ENCODE peak calls at places on chromosomes 4 and X, in eight cellular contexts. B, C, F, X, A, N, W and Q are unnamed samples.

GRCh38 chr4:37453361-37454262 is 209.1 kb downstream of the NWD2 start:
- DNase-seq in B (peak), C (no peak), F (peak), X (peak), A (peak), N (no peak), W (peak), Q (peak)

GRCh38 chrX:123184858-123185251 is 777 bp downstream of the GRIA3 start:
- DNase-seq in B (no peak), C (no peak), F (no peak), X (peak), A (peak), N (no peak), W (no peak), Q (no peak)

GRCh38 chr4:39151120-39151713 is 31.1 kb upstream of the WDR19 start:
- DNase-seq in B (no peak), C (no peak), F (no peak), X (no peak), A (no peak), N (peak), W (peak), Q (no peak)

GRCh38 chr4:25755911-25756310 is 100.3 kb downstream of the SLC34A2 start:
- DNase-seq in B (no peak), C (no peak), F (no peak), X (no peak), A (no peak), N (no peak), W (no peak), Q (no peak)

GRCh38 chrX:22060952-22061351 is 28.8 kb downstream of the PHEX start:
- DNase-seq in B (no peak), C (no peak), F (no peak), X (no peak), A (no peak), N (no peak), W (no peak), Q (no peak)

GRCh38 chrX:110847334-110847733 is 51.7 kb upstream of the CHRDL1 start:
- DNase-seq in B (no peak), C (peak), F (no peak), X (no peak), A (no peak), N (peak), W (peak), Q (no peak)

GRCh38 chr4:54545663-54546424 is 111.9 kb upstream of the KIT start:
- DNase-seq in B (no peak), C (no peak), F (no peak), X (no peak), A (peak), N (no peak), W (no peak), Q (no peak)

GRCh38 chrX:10783451-10783995 is 163.1 kb upstream of the MID1 start:
- DNase-seq in B (no peak), C (no peak), F (no peak), X (no peak), A (no peak), N (no peak), W (no peak), Q (no peak)

GRCh38 chr4:3466691-3467600 is 3.8 kb downstream of the DOK7 start:
- DNase-seq in B (no peak), C (no peak), F (no peak), X (no peak), A (no peak), N (no peak), W (no peak), Q (no peak)

GRCh38 chr4:174265917-174266316 is 17.6 kb downstream of the FBXO8 start:
- DNase-seq in B (no peak), C (no peak), F (no peak), X (no peak), A (no peak), N (no peak), W (no peak), Q (no peak)

GRCh38 chrX:153873282-153874090 is 12.5 kb downstream of the L1CAM start:
- DNase-seq in B (no peak), C (peak), F (no peak), X (no peak), A (no peak), N (no peak), W (no peak), Q (no peak)

GRCh38 chrX:45240334-45240733 is 39.7 kb upstream of the DIPK2B start:
- DNase-seq in B (no peak), C (no peak), F (no peak), X (no peak), A (no peak), N (no peak), W (no peak), Q (no peak)

GRCh38 chr4:128385683-128386304 is 98.2 kb upstream of the PGRMC2 start:
- DNase-seq in B (peak), C (peak), F (no peak), X (no peak), A (no peak), N (no peak), W (no peak), Q (no peak)

GRCh38 chrX:14922437-14922836 is 49.2 kb downstream of the MOSPD2 start:
- DNase-seq in B (no peak), C (no peak), F (no peak), X (no peak), A (no peak), N (no peak), W (peak), Q (no peak)

GRCh38 chr4:131302108-131302507 is 1847.0 kb upstream of the PCDH10 start:
- DNase-seq in B (no peak), C (no peak), F (no peak), X (no peak), A (no peak), N (no peak), W (no peak), Q (no peak)

GRCh38 chr4:179662522-179662921 is 2220.3 kb upstream of the AGA start:
- DNase-seq in B (no peak), C (no peak), F (no peak), X (no peak), A (no peak), N (no peak), W (no peak), Q (no peak)

GRCh38 chrX:21490341-21490740 is 116.1 kb downstream of the CNKSR2 start:
- DNase-seq in B (no peak), C (no peak), F (no peak), X (no peak), A (no peak), N (no peak), W (no peak), Q (no peak)

GRCh38 chr4:109966891-109967481 is 54.3 kb downstream of the EGF start:
- DNase-seq in B (no peak), C (no peak), F (no peak), X (no peak), A (no peak), N (no peak), W (no peak), Q (no peak)

GRCh38 chr4:114015444-114015899 is 36.0 kb upstream of the ARSJ start:
- DNase-seq in B (no peak), C (no peak), F (no peak), X (no peak), A (peak), N (no peak), W (peak), Q (no peak)

GRCh38 chr4:5998333-5998936 is 19.8 kb downstream of the C4orf50 start:
- DNase-seq in B (no peak), C (peak), F (no peak), X (peak), A (peak), N (peak), W (peak), Q (no peak)

GRCh38 chr4:57501715-57502114 is 391.5 kb upstream of the IGFBP7 start:
- DNase-seq in B (no peak), C (no peak), F (no peak), X (no peak), A (no peak), N (no peak), W (no peak), Q (peak)

GRCh38 chr4:7774301-7775019 is 165.2 kb downstream of the AFAP1 start:
- DNase-seq in B (no peak), C (no peak), F (no peak), X (no peak), A (no peak), N (no peak), W (no peak), Q (no peak)

GRCh38 chr4:4990857-4991540 is 28.3 kb downstream of the CYTL1 start:
- DNase-seq in B (peak), C (no peak), F (no peak), X (peak), A (peak), N (no peak), W (peak), Q (no peak)

GRCh38 chr4:10623862-10624261 is 60.7 kb downstream of the CLNK start:
- DNase-seq in B (no peak), C (no peak), F (no peak), X (no peak), A (no peak), N (no peak), W (no peak), Q (no peak)

GRCh38 chrX:4043951-4044350 is 330.5 kb upstream of the PRKX start:
- DNase-seq in B (no peak), C (no peak), F (no peak), X (no peak), A (no peak), N (no peak), W (no peak), Q (no peak)

GRCh38 chr4:25379591-25379990 is 2.5 kb downstream of the ANAPC4 start:
- DNase-seq in B (no peak), C (no peak), F (no peak), X (no peak), A (no peak), N (no peak), W (no peak), Q (no peak)

GRCh38 chr4:150906987-150907633 is 108.0 kb downstream of the LRBA start:
- DNase-seq in B (no peak), C (no peak), F (no peak), X (no peak), A (peak), N (no peak), W (no peak), Q (peak)

GRCh38 chr4:156754832-156755570 is 216.6 kb downstream of the PDGFC start:
- DNase-seq in B (no peak), C (no peak), F (no peak), X (no peak), A (no peak), N (no peak), W (no peak), Q (no peak)

GRCh38 chr4:137226900-137227299 is 305.4 kb downstream of the PCDH18 start:
- DNase-seq in B (no peak), C (no peak), F (no peak), X (no peak), A (no peak), N (no peak), W (no peak), Q (no peak)

GRCh38 chr4:175369087-175369486 is 443.0 kb downstream of the GPM6A start:
- DNase-seq in B (no peak), C (no peak), F (no peak), X (no peak), A (no peak), N (no peak), W (peak), Q (no peak)

GRCh38 chr4:158787718-158788441 is 19.1 kb downstream of the FNIP2 start:
- DNase-seq in B (no peak), C (no peak), F (no peak), X (no peak), A (no peak), N (no peak), W (no peak), Q (no peak)

GRCh38 chr4:71338846-71339593 is at the start of gene SLC4A4:
- DNase-seq in B (no peak), C (no peak), F (no peak), X (no peak), A (no peak), N (no peak), W (peak), Q (no peak)

GRCh38 chr4:142169216-142169615 is 532.8 kb downstream of the IL15 start:
- DNase-seq in B (no peak), C (no peak), F (no peak), X (no peak), A (no peak), N (no peak), W (no peak), Q (no peak)

DNA sequence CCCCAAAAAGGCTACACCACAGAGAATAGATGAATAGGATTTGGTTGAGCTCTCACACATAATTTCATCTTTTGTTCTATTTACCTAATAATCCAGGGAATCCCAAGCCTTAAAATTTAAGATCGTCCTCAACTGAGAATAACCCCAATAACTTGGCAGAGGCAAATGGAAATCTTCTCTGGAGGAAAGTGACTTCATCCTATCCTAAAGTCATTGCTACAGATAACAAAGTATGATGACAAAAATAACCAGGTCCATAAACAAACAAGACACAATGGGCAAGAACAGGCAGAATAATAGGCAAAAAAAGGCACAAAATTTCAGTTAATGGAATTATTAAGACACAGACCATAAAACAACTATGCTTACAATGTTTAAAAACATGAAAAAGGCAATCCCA is 177.3 kb upstream of the STK26 start:
- DNase-seq in B (no peak), C (no peak), F (no peak), X (no peak), A (no peak), N (no peak), W (no peak), Q (no peak)
- H3K4me3 ChIP-seq in B (no peak), C (no peak), F (no peak), X (no peak), A (no peak), N (no peak), W (no peak), Q (no peak)

GRCh38 chr4:147734496-147734895 is 2.6 kb downstream of the ARHGAP10 start:
- DNase-seq in B (no peak), C (no peak), F (no peak), X (no peak), A (no peak), N (no peak), W (no peak), Q (no peak)
- H3K4me3 ChIP-seq in B (no peak), C (no peak), F (no peak), X (peak), A (no peak), N (no peak), W (peak), Q (no peak)

GRCh38 chrX:24082446-24082845 is 27.7 kb downstream of the EIF2S3 start:
- DNase-seq in B (no peak), C (no peak), F (no peak), X (no peak), A (no peak), N (no peak), W (no peak), Q (no peak)

GRCh38 chrX:24080670-24081069 is 25.9 kb downstream of the EIF2S3 start:
- DNase-seq in B (no peak), C (no peak), F (no peak), X (no peak), A (no peak), N (no peak), W (no peak), Q (no peak)

GRCh38 chrX:24085133-24085532 is 30.4 kb downstream of the EIF2S3 start:
- DNase-seq in B (no peak), C (no peak), F (no peak), X (no peak), A (no peak), N (no peak), W (no peak), Q (no peak)

GRCh38 chrX:24079405-24079804 is 24.6 kb downstream of the EIF2S3 start:
- DNase-seq in B (no peak), C (no peak), F (no peak), X (no peak), A (no peak), N (no peak), W (no peak), Q (no peak)

DNA sequence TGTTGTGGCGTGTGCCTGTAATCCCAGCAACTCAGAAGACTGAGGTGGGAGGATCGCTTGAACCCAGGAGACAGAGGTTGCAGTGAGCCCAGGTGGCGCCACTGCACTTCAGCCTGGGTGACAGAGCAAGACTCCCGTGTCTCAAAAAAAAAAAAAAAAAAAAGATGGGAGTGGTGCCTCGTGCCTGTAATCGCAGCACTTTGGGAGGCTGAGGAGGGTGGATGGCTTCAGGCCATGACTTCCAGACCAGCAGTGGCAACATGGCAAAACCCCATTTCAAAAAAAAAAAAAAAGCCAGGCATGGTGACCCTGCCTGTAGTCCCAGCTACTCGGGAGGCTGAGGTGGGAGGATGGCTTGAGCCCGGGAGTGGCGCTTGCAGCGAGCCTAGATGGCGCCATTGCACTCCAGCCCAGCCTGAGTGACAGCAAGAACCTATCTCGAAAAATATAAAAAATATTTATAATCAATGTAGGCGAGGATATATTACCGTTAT is 27.0 kb downstream of the EIF2S3 start:
- DNase-seq in B (peak), C (peak), F (peak), X (peak), A (peak), N (peak), W (peak), Q (no peak)
- H3K4me3 ChIP-seq in B (no peak), C (no peak), F (no peak), X (no peak), A (no peak), N (no peak), W (peak), Q (no peak)

GRCh38 chr4:183797041-183797444 is 108.1 kb upstream of the STOX2 start:
- DNase-seq in B (no peak), C (no peak), F (no peak), X (no peak), A (no peak), N (no peak), W (no peak), Q (no peak)

GRCh38 chr4:183797445-183798248 is 107.5 kb upstream of the STOX2 start:
- DNase-seq in B (no peak), C (no peak), F (no peak), X (no peak), A (peak), N (no peak), W (peak), Q (no peak)

GRCh38 chr4:183798921-183799307 is 106.2 kb upstream of the STOX2 start:
- DNase-seq in B (no peak), C (no peak), F (no peak), X (no peak), A (no peak), N (no peak), W (no peak), Q (no peak)

GRCh38 chr4:183801460-183802168 is 103.5 kb upstream of the STOX2 start:
- DNase-seq in B (no peak), C (no peak), F (no peak), X (no peak), A (no peak), N (no peak), W (no peak), Q (no peak)

GRCh38 chr4:183798249-183798920 is 106.7 kb upstream of the STOX2 start:
- DNase-seq in B (no peak), C (no peak), F (no peak), X (no peak), A (no peak), N (no peak), W (no peak), Q (no peak)
- H3K4me3 ChIP-seq in B (peak), C (peak), F (peak), X (peak), A (no peak), N (no peak), W (no peak), Q (peak)

GRCh38 chr4:85548841-85549240 is 73.9 kb downstream of the ARHGAP24 start:
- DNase-seq in B (no peak), C (no peak), F (no peak), X (no peak), A (no peak), N (no peak), W (no peak), Q (no peak)

GRCh38 chr4:85543832-85544231 is 68.9 kb downstream of the ARHGAP24 start:
- DNase-seq in B (no peak), C (peak), F (no peak), X (no peak), A (no peak), N (no peak), W (peak), Q (no peak)

GRCh38 chr4:85548116-85548515 is 73.2 kb downstream of the ARHGAP24 start:
- DNase-seq in B (no peak), C (no peak), F (no peak), X (no peak), A (no peak), N (peak), W (no peak), Q (no peak)

GRCh38 chr4:85544751-85545150 is 69.8 kb downstream of the ARHGAP24 start:
- DNase-seq in B (no peak), C (no peak), F (no peak), X (no peak), A (no peak), N (no peak), W (no peak), Q (no peak)
- H3K4me3 ChIP-seq in B (no peak), C (no peak), F (no peak), X (no peak), A (no peak), N (no peak), W (no peak), Q (no peak)

DNA sequence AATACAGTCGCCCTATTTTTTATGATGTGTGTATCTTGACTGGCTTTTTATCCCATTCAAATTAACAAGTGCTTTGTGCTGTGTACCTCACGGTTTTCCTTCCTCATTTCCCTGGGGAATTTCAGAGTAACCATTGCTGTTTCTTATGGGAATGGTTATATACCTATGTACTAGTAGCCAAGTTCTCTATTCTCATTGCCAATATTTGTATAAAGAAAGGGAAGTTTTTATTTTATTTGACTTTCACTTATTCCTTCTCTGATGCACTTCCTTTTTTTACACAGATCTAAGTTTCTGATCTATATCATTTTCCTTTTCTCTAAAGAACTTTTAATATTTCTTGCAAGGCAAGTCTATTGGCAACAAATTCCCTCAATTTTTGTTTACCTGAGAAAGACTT is 181.3 kb downstream of the SOWAHB start:
- DNase-seq in B (no peak), C (no peak), F (no peak), X (no peak), A (no peak), N (no peak), W (no peak), Q (no peak)
- H3K4me3 ChIP-seq in B (no peak), C (no peak), F (no peak), X (no peak), A (no peak), N (no peak), W (no peak), Q (no peak)